ENCODE peak calls at places on chromosomes 12 and 14, in four cellular contexts. Q is OCI-LY7, O is neural progenitor cell, Y is aorta. Z is an unnamed sample.
A peak's percentile ranks its signal among the peaks of the same experiment; 100 is the strongest.

GRCh38 chr14:65961004-65961403 is 525.2 kb upstream of the CCDC196 start:
- DNase-seq in Q (peak; percentile 41), Y (peak; percentile 76), O (peak; percentile 81), Z (peak; percentile 55)

GRCh38 chr14:51004352-51004800 is 60.1 kb upstream of the PYGL start:
- DNase-seq in Y (peak; percentile 35), O (no peak), Q (no peak), Z (peak; percentile 35)

GRCh38 chr12:98743362-98743953 is 98.4 kb downstream of the APAF1 start:
- DNase-seq in Q (peak; percentile 16), Y (no peak), O (peak; percentile 60), Z (no peak)

GRCh38 chr12:49748306-49748705 is 6.9 kb downstream of the TMBIM6 start:
- DNase-seq in O (no peak), Y (no peak), Q (no peak), Z (no peak)

GRCh38 chr12:64077922-64078321 is 144.2 kb downstream of the KICS2 start:
- DNase-seq in Q (no peak), Y (no peak), O (no peak), Z (no peak)

GRCh38 chr12:103012884-103013283 is 55.4 kb downstream of the ASCL1 start:
- DNase-seq in O (peak; percentile 72), Y (no peak), Q (no peak), Z (no peak)

GRCh38 chr12:128021561-128021960 is 245.4 kb upstream of the TMEM132C start:
- DNase-seq in O (no peak), Q (no peak), Y (no peak), Z (no peak)

GRCh38 chr12:75725505-75726120 is 214.2 kb upstream of the KRR1 start:
- DNase-seq in Q (no peak), O (no peak), Y (no peak), Z (peak; percentile 39)

GRCh38 chr12:132142679-132143327 is 1.3 kb downstream of the DDX51 start:
- DNase-seq in Q (no peak), O (no peak), Y (peak; percentile 30), Z (no peak)

GRCh38 chr14:73339846-73340565 is 102.7 kb downstream of the PAPLN start:
- DNase-seq in O (peak; percentile 5), Q (no peak), Y (no peak), Z (no peak)

GRCh38 chr14:104144453-104144790 is 6.0 kb downstream of the KIF26A start:
- DNase-seq in Y (no peak), Q (no peak), O (no peak), Z (no peak)

GRCh38 chr12:27400856-27401255 is 45.7 kb upstream of the SMCO2 start:
- DNase-seq in Q (no peak), O (no peak), Y (no peak), Z (peak; percentile 55)

GRCh38 chr12:75960086-75960910 is 71.3 kb downstream of the PHLDA1 start:
- DNase-seq in Q (peak; percentile 93), Y (no peak), O (no peak), Z (no peak)

GRCh38 chr14:73467377-73467776 is 9.0 kb upstream of the NUMB start:
- DNase-seq in Y (no peak), Q (no peak), O (no peak), Z (no peak)

GRCh38 chr12:65487679-65488078 is 209.2 kb downstream of the MSRB3 start:
- DNase-seq in O (no peak), Y (no peak), Q (no peak), Z (no peak)

GRCh38 chr12:113096675-113097461 is 38.7 kb downstream of the RASAL1 start:
- DNase-seq in O (no peak), Q (no peak), Y (peak; percentile 36), Z (no peak)

GRCh38 chr14:75547552-75548250 is 25.4 kb downstream of the BATF start:
- DNase-seq in O (no peak), Q (no peak), Y (no peak), Z (no peak)

GRCh38 chr14:64761441-64762043 is 57.3 kb downstream of the PLEKHG3 start:
- DNase-seq in O (no peak), Y (no peak), Q (no peak), Z (peak; percentile 87)

GRCh38 chr12:2647186-2647585 is 147.6 kb upstream of the FKBP4 start:
- DNase-seq in Y (peak; percentile 3), Q (no peak), O (no peak), Z (no peak)

GRCh38 chr12:123761841-123762714 is at the start of gene DNAH10:
- DNase-seq in O (peak; percentile 92), Q (peak; percentile 10), Y (no peak), Z (peak; percentile 16)

GRCh38 chr12:98485792-98486347 is 29.5 kb upstream of the TMPO start:
- DNase-seq in O (no peak), Y (no peak), Q (no peak), Z (no peak)

GRCh38 chr12:70640901-70641300 is 3.7 kb upstream of the PTPRB start:
- DNase-seq in Y (no peak), Q (no peak), O (no peak), Z (no peak)

GRCh38 chr12:121976950-121977349 is 44.7 kb upstream of the BCL7A start:
- DNase-seq in Q (no peak), O (no peak), Y (no peak), Z (no peak)

GRCh38 chr14:56552615-56553014 is 27.0 kb upstream of the TMEM260 start:
- DNase-seq in O (peak; percentile 58), Q (no peak), Y (no peak), Z (no peak)

GRCh38 chr14:54891471-54892245 is 11.0 kb downstream of the GCH1 start:
- DNase-seq in Y (no peak), Q (no peak), O (no peak), Z (no peak)

GRCh38 chr12:108642899-108643654 is 9.4 kb upstream of the SELPLG start:
- DNase-seq in O (no peak), Y (no peak), Q (no peak), Z (no peak)

GRCh38 chr12:86660488-86661171 is 404.4 kb upstream of the MGAT4C start:
- DNase-seq in O (no peak), Q (no peak), Y (no peak), Z (no peak)

GRCh38 chr12:96091833-96092232 is 56.4 kb upstream of the LTA4H start:
- DNase-seq in O (no peak), Y (no peak), Q (peak; percentile 10), Z (no peak)

GRCh38 chr12:75334384-75335030 is at the start of gene GLIPR1L1:
- DNase-seq in O (peak; percentile 95), Y (peak; percentile 91), Q (peak; percentile 73), Z (peak; percentile 89)

DNA sequence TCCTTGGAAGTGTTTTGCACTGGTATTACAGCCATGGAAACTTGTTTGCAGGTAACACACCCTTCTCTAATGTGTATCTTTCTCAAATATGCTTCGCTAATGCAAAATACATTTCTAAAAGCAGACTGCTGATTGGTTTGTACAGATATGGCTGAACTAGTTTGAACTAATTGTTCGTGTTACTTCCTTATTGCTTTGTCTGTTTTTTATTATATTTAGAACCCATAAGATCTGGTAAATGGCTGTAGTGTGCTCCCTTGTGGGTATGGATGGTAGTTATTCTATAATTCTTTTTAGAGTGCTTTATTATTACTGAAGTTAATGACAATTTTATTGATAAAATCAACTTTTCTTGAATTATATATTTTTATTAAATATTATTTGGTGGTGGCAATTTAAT is 53.0 kb downstream of the ATF7IP start:
- DNase-seq in Y (no peak), Q (no peak), O (no peak), Z (no peak)
- H3K4me3 ChIP-seq in Y (no peak overlapping the region), Q (no peak overlapping the region), O (peak overlapping the region; percentile 35), Z (no peak overlapping the region)

DNA sequence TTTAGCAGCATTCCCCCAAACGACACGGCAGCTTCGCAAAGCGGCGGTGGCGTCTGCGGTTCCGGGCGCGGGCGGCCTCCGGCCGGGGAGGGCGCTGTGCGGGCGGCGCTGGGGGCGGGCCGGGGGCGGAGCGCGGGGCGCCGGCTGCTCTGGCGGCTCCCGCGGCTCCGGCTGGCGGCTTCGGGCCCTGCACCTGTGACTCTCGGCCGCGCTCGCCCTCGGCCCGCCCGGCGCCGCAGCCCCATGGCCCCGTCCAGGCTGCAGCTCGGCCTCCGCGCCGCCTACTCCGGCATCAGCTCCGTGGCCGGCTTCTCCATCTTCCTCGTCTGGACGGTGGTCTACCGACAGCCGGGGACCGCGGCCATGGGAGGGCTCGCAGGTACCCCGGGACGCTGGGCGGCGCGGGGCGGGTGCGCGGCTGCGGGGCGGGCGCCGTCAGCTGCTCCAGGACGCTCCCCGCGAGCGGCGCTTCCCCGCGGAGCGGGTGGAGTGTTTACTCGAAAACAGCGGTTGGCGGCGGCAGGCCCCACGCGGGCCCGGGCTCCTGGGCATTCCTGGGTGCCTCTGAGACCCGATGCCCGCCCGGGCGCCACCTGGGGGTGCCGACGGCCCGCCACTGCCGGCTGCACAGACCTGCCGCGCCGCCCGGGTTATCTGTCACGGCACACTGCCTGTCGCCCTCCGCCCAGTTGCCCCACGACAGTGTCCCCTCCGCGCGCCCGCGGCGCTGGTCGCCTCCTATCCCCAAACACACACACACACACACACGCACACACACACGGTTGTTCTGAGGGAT is at the start of gene SLC48A1:
- DNase-seq in Y (peak; percentile 82), Q (peak; percentile 86), O (peak; percentile 93), Z (peak; percentile 76)
- H3K4me1 ChIP-seq in Y (no peaks in the 10 kb centered on the region), Q (peaks cover 48% of the 10 kb centered on the region), O (peaks cover 8% of the 10 kb centered on the region), Z (peaks cover 52% of the 10 kb centered on the region)

DNA sequence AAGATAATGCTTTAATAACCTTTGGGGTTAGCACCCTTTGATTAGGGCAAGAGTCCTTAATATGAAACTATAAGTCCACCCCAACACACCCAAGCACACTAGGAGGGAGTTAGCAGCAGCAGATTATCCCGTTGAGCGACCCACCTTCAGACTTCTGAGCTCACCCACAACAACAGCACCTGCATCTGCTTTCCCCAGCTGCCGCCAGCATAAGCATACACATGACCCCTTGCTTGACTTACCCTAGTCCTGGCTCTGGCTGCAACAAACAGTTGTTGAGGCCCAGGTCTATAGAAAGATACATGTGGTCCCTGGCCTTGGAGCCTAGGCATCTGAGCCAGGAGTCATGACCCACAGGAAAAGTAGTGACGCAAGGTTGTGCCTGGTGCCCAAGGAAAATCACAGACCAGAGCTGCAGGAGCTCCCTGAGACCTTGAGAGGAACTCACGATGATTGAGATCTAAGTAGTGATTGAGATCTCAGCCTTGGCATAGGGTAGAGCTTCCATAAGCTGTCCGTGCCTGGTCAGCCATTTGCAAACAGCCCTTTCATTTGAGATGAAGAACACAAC is 19.0 kb downstream of the ZDHHC22 start:
- DNase-seq in O (no peak), Y (no peak), Q (peak; percentile 83), Z (no peak)
- H3K27ac ChIP-seq in O (no peak overlapping the region), Y (no peak overlapping the region), Q (peak overlapping the region; percentile 96), Z (peak overlapping the region; percentile 45)

GRCh38 chr12:4269279-4269991 is 4.1 kb upstream of the CCND2 start:
- DNase-seq in Y (peak; percentile 93), O (peak; percentile 84), Q (peak; percentile 63), Z (peak; percentile 84)

GRCh38 chr12:4271433-4272013 is 2.0 kb upstream of the CCND2 start:
- DNase-seq in Q (no peak), Y (no peak), O (peak; percentile 73), Z (no peak)

GRCh38 chr12:4270670-4271432 is 2.7 kb upstream of the CCND2 start:
- DNase-seq in Q (no peak), O (peak; percentile 74), Y (peak; percentile 86), Z (peak; percentile 51)

GRCh38 chr12:4268549-4269181 is 4.9 kb upstream of the CCND2 start:
- DNase-seq in Q (no peak), O (peak; percentile 31), Y (no peak), Z (peak; percentile 16)

DNA sequence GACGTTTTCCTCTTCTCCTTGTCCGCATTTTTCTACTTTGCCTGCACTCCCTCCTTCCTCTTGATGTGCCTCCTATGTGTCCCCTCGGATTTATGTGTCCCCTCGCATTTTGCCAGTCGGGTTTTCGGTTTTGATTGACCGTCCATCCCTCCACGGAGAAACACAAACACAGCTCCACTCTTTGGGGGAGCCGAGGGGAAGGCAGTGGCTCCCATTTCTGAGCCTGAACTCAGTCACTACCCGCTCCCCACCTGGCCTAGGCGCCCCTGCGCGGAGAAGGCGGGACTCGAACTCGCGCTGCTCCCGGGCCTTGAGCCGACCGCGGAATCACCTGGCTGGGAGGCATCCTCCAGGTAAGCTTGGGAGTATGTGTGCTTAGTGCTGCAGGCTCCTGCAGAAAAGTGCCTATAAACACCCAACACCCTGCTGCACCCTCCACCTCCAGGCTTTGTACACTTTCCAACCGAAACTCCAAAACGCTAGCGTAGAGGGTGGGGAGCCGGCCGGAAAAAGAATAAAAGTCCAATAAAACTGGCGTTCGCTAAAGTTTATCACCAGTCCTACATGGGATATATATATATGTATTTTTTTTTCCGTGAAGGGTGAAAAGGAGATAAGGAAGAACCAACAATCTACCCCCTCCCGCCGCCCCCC is 3.4 kb upstream of the CCND2 start:
- DNase-seq in Q (no peak), Y (no peak), O (peak; percentile 11), Z (peak; percentile 15)
- H3K4me3 ChIP-seq in Q (peak overlapping the region; percentile 63), Y (peak overlapping the region; percentile 21), O (peak overlapping the region; percentile 82), Z (no peak overlapping the region)

Z was measured in thyroid gland.